ENCODE peak calls at places on chromosomes 7 and 10, in five cellular contexts. One of them, this sample, is unnamed.

GRCh38 chr10:126663328-126663727 is 7.2 kb downstream of the C10orf90 start:
- DNase-seq in thoracic aorta: no peak
- DNase-seq in stomach: no peak
- DNase-seq in cardiac muscle cell: peak; percentile 93
- DNase-seq in BE2C: no peak
- DNase-seq in this sample: peak; percentile 22

GRCh38 chr7:130960208-130960988 is 226.4 kb upstream of the KLF14 start:
- DNase-seq in thoracic aorta: no peak
- DNase-seq in stomach: no peak
- DNase-seq in cardiac muscle cell: peak; percentile 98
- DNase-seq in BE2C: no peak
- DNase-seq in this sample: peak; percentile 96

GRCh38 chr10:16986406-16987128 is 143.0 kb downstream of the CUBN start:
- DNase-seq in thoracic aorta: no peak
- DNase-seq in stomach: no peak
- DNase-seq in cardiac muscle cell: peak; percentile 57
- DNase-seq in BE2C: no peak
- DNase-seq in this sample: peak; percentile 85

GRCh38 chr10:84193846-84194423 is 402 bp upstream of the CDHR1 start:
- DNase-seq in thoracic aorta: no peak
- DNase-seq in stomach: no peak
- DNase-seq in cardiac muscle cell: peak; percentile 8
- DNase-seq in BE2C: no peak
- DNase-seq in this sample: no peak

GRCh38 chr10:101295266-101295665 is 58.7 kb upstream of the BTRC start:
- DNase-seq in thoracic aorta: no peak
- DNase-seq in stomach: no peak
- DNase-seq in cardiac muscle cell: no peak
- DNase-seq in BE2C: no peak
- DNase-seq in this sample: no peak

GRCh38 chr10:1465993-1466764 is 271.1 kb downstream of the ADARB2 start:
- DNase-seq in thoracic aorta: no peak
- DNase-seq in stomach: no peak
- DNase-seq in cardiac muscle cell: no peak
- DNase-seq in BE2C: no peak
- DNase-seq in this sample: no peak

GRCh38 chr10:127833804-127834203 is 58.9 kb downstream of the CLRN3 start:
- DNase-seq in thoracic aorta: no peak
- DNase-seq in stomach: no peak
- DNase-seq in cardiac muscle cell: no peak
- DNase-seq in BE2C: no peak
- DNase-seq in this sample: no peak

GRCh38 chr7:36236073-36236472 is 83.0 kb downstream of the EEPD1 start:
- DNase-seq in thoracic aorta: no peak
- DNase-seq in stomach: no peak
- DNase-seq in cardiac muscle cell: peak; percentile 5
- DNase-seq in BE2C: no peak
- DNase-seq in this sample: no peak

DNA sequence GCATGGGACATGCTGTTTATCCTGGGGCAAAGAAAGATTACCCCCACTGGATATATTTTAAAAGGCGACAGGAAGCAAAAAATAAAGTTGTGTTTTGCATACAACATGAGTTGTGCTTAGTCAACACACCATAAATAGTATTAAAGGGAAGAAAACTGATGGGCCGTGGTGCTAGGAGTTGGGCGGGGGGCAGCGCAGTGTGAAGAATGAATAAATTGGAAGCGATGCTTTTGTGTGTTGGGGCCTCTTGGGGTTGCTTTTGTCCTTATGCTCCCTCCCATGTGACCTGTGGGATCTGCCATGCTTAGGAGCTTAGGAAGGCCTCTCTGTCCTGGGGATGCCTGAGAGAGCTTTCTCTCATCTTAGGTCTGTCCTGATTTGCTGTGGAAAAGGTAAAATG is 35.0 kb upstream of the AGR3 start:
- DNase-seq in thoracic aorta: no peak
- DNase-seq in stomach: no peak
- DNase-seq in cardiac muscle cell: no peak
- DNase-seq in BE2C: no peak
- DNase-seq in this sample: no peak
- H3K4me3 ChIP-seq in thoracic aorta: no peak overlapping the region
- H3K4me3 ChIP-seq in stomach: no peak overlapping the region
- H3K4me3 ChIP-seq in cardiac muscle cell: no peak overlapping the region
- H3K4me3 ChIP-seq in BE2C: no peak overlapping the region
- H3K4me3 ChIP-seq in this sample: peak overlapping the region; percentile 17

DNA sequence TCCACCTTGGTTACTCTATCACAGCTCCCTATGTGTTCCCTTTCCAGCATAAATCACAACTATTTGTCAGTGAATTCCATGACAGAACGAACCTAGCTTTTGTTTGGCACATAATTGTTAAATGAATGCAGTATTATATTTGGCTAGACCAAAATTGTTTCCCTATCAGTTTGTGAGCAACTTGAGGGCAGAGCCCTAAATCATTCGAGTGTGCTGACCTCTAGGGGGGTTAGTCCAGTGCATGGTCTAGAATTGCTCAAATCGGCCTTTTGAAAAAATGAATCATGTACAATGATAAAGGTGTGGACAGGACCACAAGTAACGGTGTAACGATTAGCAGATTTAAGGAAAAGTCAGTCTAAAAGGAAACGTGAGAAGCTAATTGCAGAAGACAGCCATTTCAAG is 475 bp upstream of the NRBF2 start:
- DNase-seq in thoracic aorta: no peak
- DNase-seq in stomach: no peak
- DNase-seq in cardiac muscle cell: no peak
- DNase-seq in BE2C: no peak
- DNase-seq in this sample: no peak
- TF ChIP-seq CTCF in thoracic aorta: no peak
- TF ChIP-seq CTCF in stomach: no peak
- TF ChIP-seq CTCF in cardiac muscle cell: no peak
- TF ChIP-seq CTCF in BE2C: peak; percentile 13
- TF ChIP-seq CTCF in this sample: no peak

GRCh38 chr7:101169110-101169837 is 3.9 kb upstream of the VGF start:
- DNase-seq in thoracic aorta: no peak
- DNase-seq in stomach: no peak
- DNase-seq in cardiac muscle cell: no peak
- DNase-seq in BE2C: no peak
- DNase-seq in this sample: no peak

GRCh38 chr7:101168412-101169049 is 3.2 kb upstream of the VGF start:
- DNase-seq in thoracic aorta: no peak
- DNase-seq in stomach: no peak
- DNase-seq in cardiac muscle cell: no peak
- DNase-seq in BE2C: no peak
- DNase-seq in this sample: no peak

GRCh38 chr7:101170617-101171441 is 5.5 kb upstream of the VGF start:
- DNase-seq in thoracic aorta: no peak
- DNase-seq in stomach: no peak
- DNase-seq in cardiac muscle cell: no peak
- DNase-seq in BE2C: no peak
- DNase-seq in this sample: no peak

GRCh38 chr7:101171442-101171837 is 6.1 kb upstream of the VGF start:
- DNase-seq in thoracic aorta: no peak
- DNase-seq in stomach: no peak
- DNase-seq in cardiac muscle cell: no peak
- DNase-seq in BE2C: peak; percentile 50
- DNase-seq in this sample: no peak

GRCh38 chr7:101169838-101170531 is 4.6 kb upstream of the VGF start:
- DNase-seq in thoracic aorta: no peak
- DNase-seq in stomach: peak; percentile 75
- DNase-seq in cardiac muscle cell: peak; percentile 69
- DNase-seq in BE2C: peak; percentile 86
- DNase-seq in this sample: no peak
- H3K4me3 ChIP-seq in thoracic aorta: no peak overlapping the region
- H3K4me3 ChIP-seq in stomach: no peak overlapping the region
- H3K4me3 ChIP-seq in cardiac muscle cell: no peak overlapping the region
- H3K4me3 ChIP-seq in BE2C: peak overlapping the region; percentile 97
- H3K4me3 ChIP-seq in this sample: no peak overlapping the region

GRCh38 chr7:97293031-97293430 is 175.5 kb downstream of the SDHAF3 start:
- DNase-seq in thoracic aorta: no peak
- DNase-seq in stomach: no peak
- DNase-seq in cardiac muscle cell: no peak
- DNase-seq in BE2C: no peak
- DNase-seq in this sample: no peak

DNA sequence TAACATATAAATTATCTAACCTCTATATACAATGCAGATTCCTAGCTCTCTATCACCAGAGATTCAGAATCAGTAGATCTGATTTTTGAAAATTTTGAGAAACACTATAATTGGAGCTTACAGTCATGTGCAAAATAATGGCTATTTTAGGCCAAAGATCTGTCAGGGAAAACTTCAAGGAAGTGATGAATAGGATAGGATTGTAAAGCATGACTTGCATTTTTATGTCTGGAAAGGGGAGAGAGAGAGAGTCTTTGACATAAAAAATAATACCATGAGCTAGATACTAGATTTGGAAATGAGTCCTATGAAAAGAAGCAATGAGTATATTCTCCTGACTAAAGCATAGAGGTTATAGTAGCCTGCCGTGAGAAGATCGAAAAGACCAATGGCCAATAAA is 181.1 kb downstream of the SDHAF3 start:
- DNase-seq in thoracic aorta: no peak
- DNase-seq in stomach: no peak
- DNase-seq in cardiac muscle cell: no peak
- DNase-seq in BE2C: no peak
- DNase-seq in this sample: no peak
- TF ChIP-seq CTCF in thoracic aorta: no peak
- TF ChIP-seq CTCF in stomach: no peak
- TF ChIP-seq CTCF in cardiac muscle cell: no peak
- TF ChIP-seq CTCF in BE2C: no peak
- TF ChIP-seq CTCF in this sample: no peak